ENCODE peak calls at places on chromosomes 11 and 22, in six cellular contexts. One of them, this sample, is unnamed.

GRCh38 chr22:42389137-42389536 is 43.1 kb downstream of the NFAM1 start:
- DNase-seq in GM10248: no peak
- DNase-seq in astrocyte of the spinal cord: no peak
- DNase-seq in WTC11: no peak
- DNase-seq in esophagus muscularis mucosa: no peak
- DNase-seq in GM13977: no peak
- DNase-seq in this sample: no peak

GRCh38 chr11:117189191-117189940 is 9.8 kb upstream of the TAGLN start:
- DNase-seq in GM10248: peak
- DNase-seq in astrocyte of the spinal cord: no peak
- DNase-seq in WTC11: no peak
- DNase-seq in esophagus muscularis mucosa: no peak
- DNase-seq in GM13977: peak
- DNase-seq in this sample: no peak

GRCh38 chr22:23212061-23213030 is 32.0 kb downstream of the BCR start:
- DNase-seq in GM10248: no peak
- DNase-seq in astrocyte of the spinal cord: no peak
- DNase-seq in WTC11: no peak
- DNase-seq in esophagus muscularis mucosa: no peak
- DNase-seq in GM13977: no peak
- DNase-seq in this sample: no peak

GRCh38 chr11:12415567-12415966 is 38.2 kb downstream of the PARVA start:
- DNase-seq in GM10248: no peak
- DNase-seq in astrocyte of the spinal cord: no peak
- DNase-seq in WTC11: no peak
- DNase-seq in esophagus muscularis mucosa: peak
- DNase-seq in GM13977: no peak
- DNase-seq in this sample: no peak

GRCh38 chr22:19218541-19219233 is 40.2 kb upstream of the SLC25A1 start:
- DNase-seq in GM10248: no peak
- DNase-seq in astrocyte of the spinal cord: no peak
- DNase-seq in WTC11: no peak
- DNase-seq in esophagus muscularis mucosa: no peak
- DNase-seq in GM13977: no peak
- DNase-seq in this sample: no peak

GRCh38 chr11:104106136-104106754 is 57.7 kb downstream of the PDGFD start:
- DNase-seq in GM10248: no peak
- DNase-seq in astrocyte of the spinal cord: no peak
- DNase-seq in WTC11: no peak
- DNase-seq in esophagus muscularis mucosa: no peak
- DNase-seq in GM13977: no peak
- DNase-seq in this sample: peak

GRCh38 chr11:86660011-86660595 is 12.3 kb downstream of the ME3 start:
- DNase-seq in GM10248: no peak
- DNase-seq in astrocyte of the spinal cord: peak
- DNase-seq in WTC11: no peak
- DNase-seq in esophagus muscularis mucosa: no peak
- DNase-seq in GM13977: no peak
- DNase-seq in this sample: peak

GRCh38 chr22:17785185-17786184 is 11.2 kb upstream of the BID start:
- DNase-seq in GM10248: no peak
- DNase-seq in astrocyte of the spinal cord: no peak
- DNase-seq in WTC11: peak
- DNase-seq in esophagus muscularis mucosa: no peak
- DNase-seq in GM13977: peak
- DNase-seq in this sample: peak

GRCh38 chr11:94325681-94326080 is 21.3 kb downstream of the IZUMO1R start:
- DNase-seq in GM10248: peak
- DNase-seq in astrocyte of the spinal cord: no peak
- DNase-seq in WTC11: peak
- DNase-seq in esophagus muscularis mucosa: no peak
- DNase-seq in GM13977: peak
- DNase-seq in this sample: peak

GRCh38 chr11:102017029-102017428 is 30.2 kb upstream of the CFAP300 start:
- DNase-seq in GM10248: no peak
- DNase-seq in astrocyte of the spinal cord: no peak
- DNase-seq in WTC11: no peak
- DNase-seq in esophagus muscularis mucosa: no peak
- DNase-seq in GM13977: no peak
- DNase-seq in this sample: no peak

GRCh38 chr22:36762687-36763260 is 13.1 kb downstream of the IFT27 start:
- DNase-seq in GM10248: no peak
- DNase-seq in astrocyte of the spinal cord: no peak
- DNase-seq in WTC11: no peak
- DNase-seq in esophagus muscularis mucosa: no peak
- DNase-seq in GM13977: no peak
- DNase-seq in this sample: peak

GRCh38 chr22:50583294-50583865 is 731 bp upstream of the CHKB start:
- DNase-seq in GM10248: no peak
- DNase-seq in astrocyte of the spinal cord: no peak
- DNase-seq in WTC11: no peak
- DNase-seq in esophagus muscularis mucosa: no peak
- DNase-seq in GM13977: peak
- DNase-seq in this sample: no peak

GRCh38 chr11:63671322-63672155 is at the start of gene ATL3:
- DNase-seq in GM10248: peak
- DNase-seq in astrocyte of the spinal cord: peak
- DNase-seq in WTC11: peak
- DNase-seq in esophagus muscularis mucosa: peak
- DNase-seq in GM13977: peak
- DNase-seq in this sample: peak

GRCh38 chr22:44668190-44668885 is 33.7 kb upstream of the PRR5 start:
- DNase-seq in GM10248: no peak
- DNase-seq in astrocyte of the spinal cord: no peak
- DNase-seq in WTC11: peak
- DNase-seq in esophagus muscularis mucosa: no peak
- DNase-seq in GM13977: peak
- DNase-seq in this sample: no peak

GRCh38 chr22:24810043-24810749 is 4.2 kb downstream of the SGSM1 start:
- DNase-seq in GM10248: no peak
- DNase-seq in astrocyte of the spinal cord: no peak
- DNase-seq in WTC11: no peak
- DNase-seq in esophagus muscularis mucosa: no peak
- DNase-seq in GM13977: no peak
- DNase-seq in this sample: no peak

GRCh38 chr11:126414615-126415014 is 59.1 kb downstream of the ST3GAL4 start:
- DNase-seq in GM10248: no peak
- DNase-seq in astrocyte of the spinal cord: no peak
- DNase-seq in WTC11: no peak
- DNase-seq in esophagus muscularis mucosa: no peak
- DNase-seq in GM13977: no peak
- DNase-seq in this sample: no peak

GRCh38 chr22:44540756-44541670 is 43.0 kb upstream of the RTL6 start:
- DNase-seq in GM10248: no peak
- DNase-seq in astrocyte of the spinal cord: no peak
- DNase-seq in WTC11: no peak
- DNase-seq in esophagus muscularis mucosa: no peak
- DNase-seq in GM13977: no peak
- DNase-seq in this sample: no peak

GRCh38 chr11:134791102-134791501 is 379.1 kb upstream of the B3GAT1 start:
- DNase-seq in GM10248: no peak
- DNase-seq in astrocyte of the spinal cord: no peak
- DNase-seq in WTC11: no peak
- DNase-seq in esophagus muscularis mucosa: no peak
- DNase-seq in GM13977: no peak
- DNase-seq in this sample: no peak

GRCh38 chr11:72940417-72940816 is 126.2 kb downstream of the ATG16L2 start:
- DNase-seq in GM10248: no peak
- DNase-seq in astrocyte of the spinal cord: no peak
- DNase-seq in WTC11: no peak
- DNase-seq in esophagus muscularis mucosa: no peak
- DNase-seq in GM13977: no peak
- DNase-seq in this sample: no peak

GRCh38 chr11:12845739-12846358 is 163.3 kb upstream of the RASSF10 start:
- DNase-seq in GM10248: no peak
- DNase-seq in astrocyte of the spinal cord: peak
- DNase-seq in WTC11: peak
- DNase-seq in esophagus muscularis mucosa: no peak
- DNase-seq in GM13977: no peak
- DNase-seq in this sample: peak

GRCh38 chr11:133064152-133064877 is 468.0 kb downstream of the OPCML start:
- DNase-seq in GM10248: peak
- DNase-seq in astrocyte of the spinal cord: peak
- DNase-seq in WTC11: peak
- DNase-seq in esophagus muscularis mucosa: peak
- DNase-seq in GM13977: no peak
- DNase-seq in this sample: peak

GRCh38 chr11:29018631-29019030 is 910.4 kb downstream of the METTL15 start:
- DNase-seq in GM10248: no peak
- DNase-seq in astrocyte of the spinal cord: peak
- DNase-seq in WTC11: no peak
- DNase-seq in esophagus muscularis mucosa: no peak
- DNase-seq in GM13977: no peak
- DNase-seq in this sample: peak

GRCh38 chr11:121588747-121589146 is 136.0 kb upstream of the SORL1-AS1 start:
- DNase-seq in GM10248: no peak
- DNase-seq in astrocyte of the spinal cord: no peak
- DNase-seq in WTC11: no peak
- DNase-seq in esophagus muscularis mucosa: no peak
- DNase-seq in GM13977: no peak
- DNase-seq in this sample: no peak

GRCh38 chr11:121589946-121590537 is 137.3 kb upstream of the SORL1-AS1 start:
- DNase-seq in GM10248: peak
- DNase-seq in astrocyte of the spinal cord: no peak
- DNase-seq in WTC11: no peak
- DNase-seq in esophagus muscularis mucosa: no peak
- DNase-seq in GM13977: peak
- DNase-seq in this sample: no peak

GRCh38 chr11:121592708-121593107 is 139.9 kb upstream of the SORL1-AS1 start:
- DNase-seq in GM10248: peak
- DNase-seq in astrocyte of the spinal cord: no peak
- DNase-seq in WTC11: no peak
- DNase-seq in esophagus muscularis mucosa: no peak
- DNase-seq in GM13977: peak
- DNase-seq in this sample: no peak

GRCh38 chr11:121590772-121591404 is 138.1 kb upstream of the SORL1-AS1 start:
- DNase-seq in GM10248: peak
- DNase-seq in astrocyte of the spinal cord: no peak
- DNase-seq in WTC11: no peak
- DNase-seq in esophagus muscularis mucosa: no peak
- DNase-seq in GM13977: no peak
- DNase-seq in this sample: no peak

DNA sequence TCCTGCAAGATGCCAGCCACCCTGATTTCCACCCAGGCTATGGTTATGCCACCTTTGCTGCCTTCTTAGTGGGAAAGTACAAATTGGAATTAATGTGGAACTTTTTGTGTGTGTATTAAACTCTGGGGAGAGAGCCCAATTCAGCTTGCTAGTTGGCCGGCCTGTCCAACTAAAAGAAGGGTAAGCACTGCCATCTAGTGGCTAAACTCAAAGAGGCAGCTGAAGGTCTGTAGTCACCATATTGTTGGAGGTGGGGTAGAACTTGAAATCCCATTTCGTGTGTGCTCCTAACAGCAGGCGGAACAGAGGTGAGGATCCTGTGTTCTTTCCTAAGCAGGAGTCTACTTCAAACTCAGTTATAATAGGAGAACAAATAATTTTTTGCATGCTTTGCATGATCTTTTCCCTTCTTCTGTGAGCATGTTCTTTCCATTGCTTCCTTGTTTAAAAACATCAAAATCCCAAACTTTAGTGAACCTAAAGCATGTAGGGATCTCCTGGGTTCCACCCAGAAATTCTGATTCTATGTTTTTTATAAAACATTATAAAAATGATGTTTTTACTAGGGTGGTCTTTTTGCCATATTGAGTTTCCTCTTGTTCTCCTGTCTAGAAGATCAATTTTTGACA is 138.8 kb upstream of the SORL1-AS1 start:
- DNase-seq in GM10248: peak
- DNase-seq in astrocyte of the spinal cord: peak
- DNase-seq in WTC11: peak
- DNase-seq in esophagus muscularis mucosa: no peak
- DNase-seq in GM13977: peak
- DNase-seq in this sample: peak
- TF ChIP-seq CTCF in GM10248: peak
- TF ChIP-seq CTCF in astrocyte of the spinal cord: peak
- TF ChIP-seq CTCF in WTC11: peak
- TF ChIP-seq CTCF in esophagus muscularis mucosa: peak
- TF ChIP-seq CTCF in GM13977: peak
- TF ChIP-seq CTCF in this sample: peak

GRCh38 chr22:38104084-38104483 is 6.4 kb downstream of the BAIAP2L2 start:
- DNase-seq in GM10248: no peak
- DNase-seq in astrocyte of the spinal cord: no peak
- DNase-seq in WTC11: peak
- DNase-seq in esophagus muscularis mucosa: no peak
- DNase-seq in GM13977: peak
- DNase-seq in this sample: no peak
- TF ChIP-seq CTCF in GM10248: no peak
- TF ChIP-seq CTCF in astrocyte of the spinal cord: peak
- TF ChIP-seq CTCF in WTC11: no peak
- TF ChIP-seq CTCF in esophagus muscularis mucosa: peak
- TF ChIP-seq CTCF in GM13977: peak
- TF ChIP-seq CTCF in this sample: peak

GRCh38 chr22:20625270-20625669 is 117.9 kb downstream of the MED15 start:
- DNase-seq in GM10248: no peak
- DNase-seq in astrocyte of the spinal cord: no peak
- DNase-seq in WTC11: no peak
- DNase-seq in esophagus muscularis mucosa: no peak
- DNase-seq in GM13977: peak
- DNase-seq in this sample: no peak
- TF ChIP-seq CTCF in GM10248: no peak
- TF ChIP-seq CTCF in astrocyte of the spinal cord: no peak
- TF ChIP-seq CTCF in WTC11: no peak
- TF ChIP-seq CTCF in esophagus muscularis mucosa: no peak
- TF ChIP-seq CTCF in GM13977: no peak
- TF ChIP-seq CTCF in this sample: no peak

GRCh38 chr11:107606122-107606521 is 15.2 kb downstream of the ELMOD1 start:
- DNase-seq in GM10248: no peak
- DNase-seq in astrocyte of the spinal cord: no peak
- DNase-seq in WTC11: peak
- DNase-seq in esophagus muscularis mucosa: no peak
- DNase-seq in GM13977: no peak
- DNase-seq in this sample: no peak
- TF ChIP-seq CTCF in GM10248: no peak
- TF ChIP-seq CTCF in astrocyte of the spinal cord: peak
- TF ChIP-seq CTCF in WTC11: no peak
- TF ChIP-seq CTCF in esophagus muscularis mucosa: no peak
- TF ChIP-seq CTCF in GM13977: peak
- TF ChIP-seq CTCF in this sample: peak

GRCh38 chr22:40518840-40519239 is 117.7 kb downstream of the MRTFA start:
- DNase-seq in GM10248: no peak
- DNase-seq in astrocyte of the spinal cord: no peak
- DNase-seq in WTC11: no peak
- DNase-seq in esophagus muscularis mucosa: no peak
- DNase-seq in GM13977: no peak
- DNase-seq in this sample: no peak
- TF ChIP-seq CTCF in GM10248: no peak
- TF ChIP-seq CTCF in astrocyte of the spinal cord: no peak
- TF ChIP-seq CTCF in WTC11: no peak
- TF ChIP-seq CTCF in esophagus muscularis mucosa: no peak
- TF ChIP-seq CTCF in GM13977: no peak
- TF ChIP-seq CTCF in this sample: no peak